ENCODE peak calls at places on chromosomes 3 and 15, in four cellular contexts. One of them, this sample, is unnamed. For H3K79me2, the result is how much of the 10 kb centered on the place peaks cover.

GRCh38 chr15:40912478-40912877 is 16.7 kb upstream of the DLL4 start:
- DNase-seq in H1: no peak
- DNase-seq in H9: no peak
- DNase-seq in mesendoderm: no peak
- DNase-seq in this sample: no peak

GRCh38 chr15:74311734-74312444 is 55.6 kb downstream of the CYP11A1 start:
- DNase-seq in H1: no peak
- DNase-seq in H9: peak
- DNase-seq in mesendoderm: peak
- DNase-seq in this sample: peak

GRCh38 chr3:120272294-120272693 is 12.7 kb downstream of the GPR156 start:
- DNase-seq in H1: no peak
- DNase-seq in H9: no peak
- DNase-seq in mesendoderm: no peak
- DNase-seq in this sample: no peak

GRCh38 chr3:32596926-32597369 is 26.3 kb upstream of the DYNC1LI1 start:
- DNase-seq in H1: no peak
- DNase-seq in H9: no peak
- DNase-seq in mesendoderm: no peak
- DNase-seq in this sample: no peak

GRCh38 chr3:25826510-25826909 is 36.6 kb downstream of the OXSM start:
- DNase-seq in H1: no peak
- DNase-seq in H9: no peak
- DNase-seq in mesendoderm: no peak
- DNase-seq in this sample: no peak

GRCh38 chr3:99332276-99332675 is 306.1 kb upstream of the COL8A1 start:
- DNase-seq in H1: no peak
- DNase-seq in H9: no peak
- DNase-seq in mesendoderm: no peak
- DNase-seq in this sample: no peak

GRCh38 chr3:123285066-123285465 is 83.3 kb downstream of the SEC22A start:
- DNase-seq in H1: no peak
- DNase-seq in H9: no peak
- DNase-seq in mesendoderm: no peak
- DNase-seq in this sample: peak

GRCh38 chr3:159645874-159646273 is 342.8 kb upstream of the IL12A start:
- DNase-seq in H1: no peak
- DNase-seq in H9: no peak
- DNase-seq in mesendoderm: no peak
- DNase-seq in this sample: no peak

GRCh38 chr3:42852443-42852842 is 23.2 kb downstream of the CYP8B1 start:
- DNase-seq in H1: no peak
- DNase-seq in H9: no peak
- DNase-seq in mesendoderm: no peak
- DNase-seq in this sample: peak

GRCh38 chr15:66024998-66025397 is 155.7 kb downstream of the RAB11A start:
- DNase-seq in H1: no peak
- DNase-seq in H9: no peak
- DNase-seq in mesendoderm: no peak
- DNase-seq in this sample: no peak

DNA sequence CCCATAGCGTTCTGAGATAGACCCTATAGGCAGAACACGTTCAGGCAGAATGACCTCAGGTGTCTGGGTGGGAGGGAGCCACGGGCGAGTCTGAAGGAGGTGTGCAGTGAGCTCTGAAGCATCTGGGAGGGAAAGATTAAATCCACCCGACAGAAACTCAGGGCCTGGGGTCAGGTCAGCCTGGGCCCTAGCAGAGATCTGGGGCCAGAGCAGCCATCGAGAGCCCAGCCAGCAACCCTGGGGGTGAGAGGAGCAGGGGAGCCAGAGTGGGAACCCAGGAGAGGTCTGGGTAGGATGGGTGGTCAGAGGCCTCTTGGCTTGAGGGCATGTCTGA is 22.1 kb downstream of the SNX33 start:
- DNase-seq in H1: no peak
- DNase-seq in H9: no peak
- DNase-seq in mesendoderm: no peak
- DNase-seq in this sample: no peak
- H3K18ac ChIP-seq in H1: no peak
- H3K18ac ChIP-seq in H9: no peak
- H3K18ac ChIP-seq in mesendoderm: no peak
- H3K18ac ChIP-seq in this sample: no peak

GRCh38 chr15:47719730-47720129 is 2.4 kb downstream of the SEMA6D start:
- DNase-seq in H1: no peak
- DNase-seq in H9: no peak
- DNase-seq in mesendoderm: no peak
- DNase-seq in this sample: no peak

GRCh38 chr15:47715856-47716445 is 1.4 kb upstream of the SEMA6D start:
- DNase-seq in H1: no peak
- DNase-seq in H9: no peak
- DNase-seq in mesendoderm: no peak
- DNase-seq in this sample: no peak

GRCh38 chr15:47715402-47715801 is 1.9 kb upstream of the SEMA6D start:
- DNase-seq in H1: no peak
- DNase-seq in H9: no peak
- DNase-seq in mesendoderm: no peak
- DNase-seq in this sample: no peak

GRCh38 chr15:47718474-47719440 is 1.5 kb downstream of the SEMA6D start:
- DNase-seq in H1: no peak
- DNase-seq in H9: no peak
- DNase-seq in mesendoderm: no peak
- DNase-seq in this sample: no peak

GRCh38 chr15:47717036-47717611 is at the start of gene SEMA6D:
- DNase-seq in H1: peak
- DNase-seq in H9: peak
- DNase-seq in mesendoderm: peak
- DNase-seq in this sample: peak
- H3K4ac ChIP-seq in H1: no peak
- H3K4ac ChIP-seq in H9: no peak
- H3K4ac ChIP-seq in mesendoderm: peak
- H3K4ac ChIP-seq in this sample: no peak

DNA sequence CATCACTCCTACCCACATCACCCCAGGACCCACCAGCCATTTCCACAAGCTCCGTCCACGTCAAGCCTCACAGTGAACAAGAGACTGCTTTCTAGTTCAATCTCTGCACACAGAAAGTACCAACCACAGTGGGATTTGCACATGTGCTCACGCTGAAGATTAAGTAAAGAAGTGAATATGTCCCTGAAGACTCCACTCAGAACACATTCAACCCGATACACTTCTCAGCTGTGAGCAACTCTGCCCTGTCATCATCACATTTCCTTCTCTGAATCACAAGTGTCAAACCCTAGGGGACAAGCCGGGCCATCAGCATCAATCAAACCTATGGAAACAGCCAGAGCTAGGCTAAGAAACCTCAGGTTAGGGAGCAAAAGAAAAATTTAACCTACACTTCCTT is 1.9 kb downstream of the STIMATE start:
- DNase-seq in H1: no peak
- DNase-seq in H9: no peak
- DNase-seq in mesendoderm: no peak
- DNase-seq in this sample: no peak
- H3K79me2 ChIP-seq in H1: under half
- H3K79me2 ChIP-seq in H9: under half
- H3K79me2 ChIP-seq in mesendoderm: under half
- H3K79me2 ChIP-seq in this sample: under half

GRCh38 chr3:183933160-183933559 is 48.5 kb upstream of the PARL start:
- DNase-seq in H1: no peak
- DNase-seq in H9: no peak
- DNase-seq in mesendoderm: no peak
- DNase-seq in this sample: no peak
- H3K18ac ChIP-seq in H1: no peak
- H3K18ac ChIP-seq in H9: no peak
- H3K18ac ChIP-seq in mesendoderm: no peak
- H3K18ac ChIP-seq in this sample: no peak

DNA sequence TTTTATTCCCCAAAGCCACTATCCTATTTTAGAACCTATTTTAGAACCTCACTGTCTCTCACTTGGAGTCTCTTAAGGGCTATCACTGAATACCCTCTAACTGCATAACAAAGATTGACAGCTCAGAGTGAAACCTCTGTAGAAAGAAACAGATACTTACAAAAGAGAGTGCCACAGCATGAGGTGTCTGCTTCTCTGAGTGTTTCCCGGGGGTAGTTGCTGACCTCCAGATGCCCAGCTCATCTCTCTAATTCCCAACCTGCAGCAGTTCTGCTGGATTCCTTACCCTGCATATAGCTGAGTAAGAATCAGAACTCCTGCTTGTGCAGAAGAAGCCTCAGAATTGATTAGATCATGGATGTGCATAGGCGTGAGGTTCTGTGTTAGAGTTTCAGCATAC is 34.5 kb downstream of the P3H2 start:
- DNase-seq in H1: peak
- DNase-seq in H9: peak
- DNase-seq in mesendoderm: peak
- DNase-seq in this sample: no peak
- H3K4ac ChIP-seq in H1: no peak
- H3K4ac ChIP-seq in H9: no peak
- H3K4ac ChIP-seq in mesendoderm: peak
- H3K4ac ChIP-seq in this sample: no peak

GRCh38 chr3:188807002-188807401 is 364.8 kb upstream of the TPRG1 start:
- DNase-seq in H1: no peak
- DNase-seq in H9: no peak
- DNase-seq in mesendoderm: peak
- DNase-seq in this sample: no peak
- H3K79me2 ChIP-seq in H1: under half
- H3K79me2 ChIP-seq in H9: under half
- H3K79me2 ChIP-seq in mesendoderm: under half
- H3K79me2 ChIP-seq in this sample: under half

This sample was measured in trophoblast cell.